ENCODE peak calls at places on chromosome 14, in four cellular contexts. A, Z, M and J are unnamed samples.

GRCh38 chr14:99889268-99889667 is 96.1 kb downstream of the EML1 start:
- DNase-seq in Z (no peak), M (no peak), A (no peak), J (no peak)

GRCh38 chr14:98474900-98475299 is 797.1 kb downstream of the BCL11B start:
- DNase-seq in A (no peak), M (no peak), Z (no peak), J (no peak)

GRCh38 chr14:75927564-75928087 is 54.2 kb downstream of the TGFB3 start:
- DNase-seq in Z (no peak), A (no peak), M (no peak), J (no peak)

GRCh38 chr14:72513994-72514659 is 379.8 kb downstream of the DPF3 start:
- DNase-seq in M (peak), Z (no peak), A (no peak), J (no peak)

GRCh38 chr14:56514663-56515371 is 64.8 kb upstream of the TMEM260 start:
- DNase-seq in A (no peak), Z (peak), M (no peak), J (no peak)

GRCh38 chr14:77660754-77661153 is 44.3 kb upstream of the SPTLC2 start:
- DNase-seq in M (no peak), A (no peak), Z (peak), J (no peak)

GRCh38 chr14:101740981-101741380 is 20.5 kb upstream of the PPP2R5C start:
- DNase-seq in A (no peak), Z (no peak), M (no peak), J (no peak)

GRCh38 chr14:101459392-101459900 is 101.8 kb upstream of the DIO3 start:
- DNase-seq in Z (no peak), M (no peak), A (no peak), J (no peak)

GRCh38 chr14:57632649-57633048 is 139.0 kb upstream of the CCDC198 start:
- DNase-seq in A (no peak), Z (no peak), M (no peak), J (no peak)

GRCh38 chr14:32224731-32225377 is 21.8 kb upstream of the RNU6-8 start:
- DNase-seq in A (no peak), M (peak), Z (peak), J (no peak)

GRCh38 chr14:104223101-104223809 is 84.9 kb downstream of the KIF26A start:
- DNase-seq in A (no peak), Z (peak), M (no peak), J (no peak)

GRCh38 chr14:87615822-87616679 is 376.9 kb downstream of the GALC start:
- DNase-seq in A (peak), M (peak), Z (peak), J (peak)

GRCh38 chr14:20652996-20653975 is 11.8 kb upstream of the OR6S1 start:
- DNase-seq in Z (peak), A (peak), M (no peak), J (no peak)

GRCh38 chr14:57066887-57067513 is 201.7 kb downstream of the EXOC5 start:
- DNase-seq in A (peak), Z (peak), M (peak), J (peak)

GRCh38 chr14:78181270-78181669 is 11.1 kb downstream of the NRXN3 start:
- DNase-seq in Z (no peak), A (no peak), M (no peak), J (no peak)

GRCh38 chr14:67837011-67837624 is 17.5 kb downstream of the RAD51B start:
- DNase-seq in Z (peak), A (peak), M (peak), J (no peak)

GRCh38 chr14:24673534-24674203 is 39.7 kb upstream of the GZMB start:
- DNase-seq in Z (no peak), A (no peak), M (no peak), J (no peak)

GRCh38 chr14:89429206-89430091 is 12.4 kb upstream of the FOXN3 start:
- DNase-seq in A (no peak), Z (no peak), M (no peak), J (peak)

GRCh38 chr14:89214221-89214965 is 202.6 kb downstream of the FOXN3 start:
- DNase-seq in Z (peak), M (peak), A (no peak), J (no peak)

GRCh38 chr14:72809063-72809462 is 84.8 kb downstream of the DPF3 start:
- DNase-seq in Z (no peak), M (no peak), A (no peak), J (no peak)

GRCh38 chr14:55539975-55540374 is 40.0 kb upstream of the KTN1 start:
- DNase-seq in M (no peak), A (no peak), Z (peak), J (no peak)

GRCh38 chr14:74568896-74569295 is 43.1 kb downstream of the LTBP2 start:
- DNase-seq in Z (no peak), M (no peak), A (no peak), J (no peak)

GRCh38 chr14:90520326-90520725 is 123.5 kb downstream of the CALM1 start:
- DNase-seq in Z (no peak), M (no peak), A (no peak), J (no peak)

GRCh38 chr14:100591453-100592371 is 4.5 kb upstream of the BEGAIN start:
- DNase-seq in A (no peak), Z (peak), M (no peak), J (no peak)

GRCh38 chr14:100824946-100825690 is 800 bp upstream of the MEG3 start:
- DNase-seq in M (no peak), Z (no peak), A (no peak), J (no peak)

GRCh38 chr14:102055181-102055901 is 31.5 kb downstream of the HSP90AA1 start:
- DNase-seq in A (no peak), Z (no peak), M (no peak), J (no peak)

GRCh38 chr14:106549064-106549463 is 1022.7 kb downstream of the TMEM121 start:
- DNase-seq in Z (no peak), M (no peak), A (no peak), J (no peak)

GRCh38 chr14:71359823-71360222 is 452.6 kb downstream of the PCNX1 start:
- DNase-seq in M (no peak), A (no peak), Z (no peak), J (no peak)

GRCh38 chr14:28678887-28679286 is 87.7 kb upstream of the FOXG1 start:
- DNase-seq in A (no peak), Z (no peak), M (peak), J (no peak)

GRCh38 chr14:60303745-60304144 is 54.7 kb downstream of the PPM1A start:
- DNase-seq in M (no peak), Z (no peak), A (no peak), J (no peak)

GRCh38 chr14:104343690-104344640 is 205.6 kb downstream of the KIF26A start:
- DNase-seq in M (no peak), Z (peak), A (no peak), J (no peak)

GRCh38 chr14:106845286-106846087 is 1319.1 kb downstream of the TMEM121 start:
- DNase-seq in Z (peak), A (no peak), M (peak), J (peak)

GRCh38 chr14:72420749-72421452 is 473.0 kb downstream of the DPF3 start:
- DNase-seq in A (no peak), Z (peak), M (peak), J (peak)

GRCh38 chr14:93824518-93825234 is 36.4 kb upstream of the PRIMA1 start:
- DNase-seq in A (no peak), Z (peak), M (no peak), J (no peak)

GRCh38 chr14:62168564-62169155 is 406.4 kb downstream of the SNAPC1 start:
- DNase-seq in M (peak), Z (no peak), A (no peak), J (no peak)
- TF ChIP-seq CTCF in M (peak), Z (no peak), A (no peak), J (no peak)

DNA sequence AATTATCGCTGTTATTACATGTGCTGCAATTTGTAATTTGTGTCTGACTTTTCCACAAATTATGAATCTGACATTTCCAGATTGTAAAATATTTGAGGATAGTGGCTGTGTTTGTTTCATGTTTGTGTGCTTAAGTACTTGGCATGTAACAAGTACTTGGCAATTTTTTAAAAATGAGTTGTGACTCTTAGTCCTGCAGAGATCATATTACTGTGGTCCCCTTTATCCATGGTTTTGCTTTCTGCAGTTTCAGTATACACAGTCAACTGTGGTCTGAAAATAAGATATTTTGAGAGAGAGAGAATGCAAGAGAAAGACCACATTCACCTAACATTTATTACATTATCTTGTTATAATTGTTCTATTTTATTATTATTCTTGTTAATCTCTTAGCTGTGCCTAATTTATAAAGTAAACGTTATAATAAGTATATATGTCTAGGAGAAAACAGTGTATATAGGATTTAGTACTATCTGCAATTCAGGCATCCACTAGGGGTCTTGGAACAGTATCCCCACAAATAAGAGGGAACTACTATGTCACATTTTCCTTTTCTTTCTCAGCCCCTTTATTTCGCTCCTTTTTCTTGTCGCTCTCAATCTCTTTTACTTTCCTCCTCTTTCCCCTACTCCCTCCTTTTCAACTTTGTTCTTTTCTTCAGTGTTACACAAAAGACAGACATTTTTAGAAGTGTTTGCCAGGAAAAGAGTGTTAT is 176.1 kb downstream of the FUT8 start:
- DNase-seq in A (no peak), Z (no peak), M (peak), J (no peak)
- TF ChIP-seq CTCF in A (no peak), Z (no peak), M (peak), J (no peak)

GRCh38 chr14:22420598-22421186 is 168.3 kb downstream of the DAD1 start:
- DNase-seq in M (no peak), A (no peak), Z (no peak), J (no peak)
- TF ChIP-seq CTCF in M (no peak), A (no peak), Z (no peak), J (no peak)

GRCh38 chr14:105419305-105420091 is at the start of gene MTA1:
- DNase-seq in M (peak), A (no peak), Z (peak), J (peak)
- TF ChIP-seq CTCF in M (no peak), A (no peak), Z (no peak), J (no peak)

DNA sequence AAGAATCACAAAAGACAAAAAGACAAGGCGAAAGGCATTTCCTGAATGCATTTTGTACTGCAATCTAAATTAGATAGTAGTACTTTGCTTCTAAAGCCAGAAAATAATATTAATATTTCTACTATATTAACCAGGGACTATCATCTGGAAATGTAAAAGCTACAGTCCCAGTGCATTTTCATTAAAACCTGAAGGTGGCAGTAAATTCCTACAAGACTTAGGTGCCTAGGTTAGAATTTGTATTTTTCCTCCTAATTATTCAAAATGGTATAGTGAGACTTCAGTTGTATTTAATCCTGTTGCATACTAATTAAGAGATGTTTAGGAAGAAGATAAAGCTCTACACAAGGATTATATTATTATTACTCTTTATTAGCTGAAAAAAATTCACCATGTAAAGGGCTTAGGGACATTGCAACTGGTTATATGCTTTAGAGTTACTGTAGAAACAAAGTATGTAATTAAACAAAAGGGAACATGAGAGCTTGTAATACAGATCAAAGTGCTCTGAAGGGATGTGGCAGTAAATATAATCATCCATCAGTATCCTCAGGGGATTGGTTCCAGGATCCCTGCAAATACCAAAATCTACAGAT is 53.6 kb downstream of the BRMS1L start:
- DNase-seq in M (peak), A (no peak), Z (no peak), J (peak)
- TF ChIP-seq CTCF in M (peak), A (peak), Z (peak), J (peak)

DNA sequence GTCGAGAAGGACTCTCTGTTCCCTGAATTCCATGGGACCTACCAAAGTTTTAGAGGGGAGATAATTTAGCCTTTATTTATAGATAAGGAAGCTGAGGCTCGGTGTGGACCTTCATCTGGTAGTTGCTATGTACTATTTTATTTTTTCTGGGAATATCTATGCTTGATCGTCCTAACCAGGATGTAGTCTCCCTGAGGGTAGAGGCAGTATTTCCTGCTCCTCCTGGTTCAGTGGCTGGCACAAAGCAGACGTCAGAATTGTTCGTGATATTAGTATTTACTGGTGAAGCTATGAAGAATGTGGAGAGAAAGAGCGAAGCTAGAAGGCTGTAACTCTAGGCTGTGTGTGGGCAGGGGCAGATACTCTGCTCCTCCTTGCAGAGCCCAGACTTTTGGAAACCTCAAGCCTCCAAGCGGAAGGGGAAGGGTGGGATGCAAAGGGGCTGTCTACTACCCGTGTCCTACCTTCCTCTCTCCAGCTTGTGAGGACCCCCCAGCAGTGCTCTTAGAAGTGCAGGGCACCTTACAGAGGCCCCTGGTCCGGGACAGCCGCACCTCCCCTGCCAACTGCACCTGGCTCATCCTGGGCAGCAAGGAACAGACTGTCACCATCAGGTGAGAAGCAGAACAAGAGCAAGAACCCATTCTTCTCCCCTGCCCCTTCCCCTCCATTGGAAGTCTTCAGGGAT is 1.4 kb downstream of the LRP10 start:
- DNase-seq in Z (no peak), M (no peak), A (no peak), J (no peak)
- TF ChIP-seq CTCF in Z (no peak), M (no peak), A (no peak), J (no peak)